ENCODE peak calls at places on chromosomes 11 and 22, in nine cellular contexts. P, I, A, L, B, F, N, J and Z are unnamed samples.

GRCh38 chr11:127804775-127805446 is 782.4 kb downstream of the ETS1 start:
- DNase-seq in L (no peak), P (peak; percentile 31), B (no peak), N (no peak), J (no peak), F (no peak), A (no peak), I (no peak), Z (no peak)

GRCh38 chr11:70407814-70408213 is 9.5 kb downstream of the CTTN start:
- DNase-seq in I (no peak), B (no peak), F (no peak), P (no peak), J (no peak), L (no peak), A (no peak), N (no peak), Z (no peak)

GRCh38 chr11:45333023-45333422 is 46.9 kb upstream of the SYT13 start:
- DNase-seq in F (no peak), I (no peak), A (no peak), L (no peak), N (no peak), J (no peak), B (no peak), P (no peak), Z (no peak)

GRCh38 chr11:9250139-9250582 is 15.0 kb downstream of the DENND5A start:
- DNase-seq in B (no peak), A (no peak), J (no peak), I (no peak), L (no peak), N (peak; percentile 84), F (peak; percentile 75), P (no peak), Z (no peak)

GRCh38 chr11:110445428-110445827 is 15.7 kb downstream of the FDX1 start:
- DNase-seq in B (no peak), L (no peak), J (no peak), N (no peak), I (no peak), F (no peak), P (no peak), A (no peak), Z (no peak)

GRCh38 chr22:40826984-40827741 is 8.0 kb upstream of the SLC25A17 start:
- DNase-seq in F (no peak), I (no peak), B (no peak), J (no peak), P (no peak), L (no peak), A (no peak), N (no peak), Z (peak; percentile 51)

GRCh38 chr11:77085652-77086051 is 17.0 kb upstream of the OMP start:
- DNase-seq in L (no peak), I (no peak), A (peak; percentile 22), P (no peak), J (no peak), F (no peak), B (no peak), N (no peak), Z (no peak)

GRCh38 chr11:76480241-76480640 is 35.4 kb downstream of the EMSY start:
- DNase-seq in B (no peak), A (no peak), L (no peak), J (no peak), N (no peak), I (no peak), F (no peak), P (no peak), Z (no peak)

GRCh38 chr22:50568626-50569025 is 5.9 kb upstream of the SYCE3 start:
- DNase-seq in I (no peak), J (no peak), P (peak; percentile 69), N (no peak), L (no peak), B (no peak), A (no peak), F (no peak), Z (no peak)

GRCh38 chr11:353315-353857 is 15.9 kb upstream of the B4GALNT4 start:
- DNase-seq in F (no peak), B (no peak), L (no peak), I (no peak), P (peak; percentile 78), A (peak; percentile 62), N (no peak), J (peak; percentile 80), Z (no peak)

GRCh38 chr11:130436171-130436570 is 7.8 kb upstream of the ADAMTS8 start:
- DNase-seq in I (no peak), J (no peak), P (no peak), L (no peak), B (no peak), F (no peak), N (no peak), A (no peak), Z (no peak)

GRCh38 chr11:113730887-113731726 is 25.0 kb upstream of the TMPRSS5 start:
- DNase-seq in N (no peak), A (no peak), F (no peak), B (peak; percentile 29), P (peak; percentile 58), L (no peak), I (peak; percentile 83), J (no peak), Z (peak; percentile 29)

GRCh38 chr22:32531955-32532818 is 57.6 kb downstream of the FBXO7 start:
- DNase-seq in F (no peak), P (no peak), I (no peak), N (no peak), A (peak; percentile 63), J (peak; percentile 50), L (no peak), B (peak; percentile 70), Z (peak; percentile 60)

GRCh38 chr22:20792966-20793332 is 19.0 kb downstream of the SERPIND1 start:
- DNase-seq in P (no peak), A (no peak), J (no peak), I (no peak), L (no peak), F (no peak), N (no peak), B (no peak), Z (no peak)

GRCh38 chr11:123519055-123519796 is 89.2 kb downstream of the GRAMD1B start:
- DNase-seq in I (no peak), P (no peak), J (no peak), A (peak; percentile 60), L (no peak), B (no peak), N (no peak), F (no peak), Z (peak; percentile 57)

GRCh38 chr22:19723165-19723989 is at the start of gene GP1BB:
- DNase-seq in F (no peak), P (peak; percentile 61), J (no peak), N (peak; percentile 31), A (no peak), L (peak; percentile 38), B (no peak), I (peak; percentile 43), Z (no peak)

GRCh38 chr11:47033439-47033838 is 96.9 kb downstream of the CSTPP1 start:
- DNase-seq in B (no peak), A (no peak), P (no peak), L (no peak), I (no peak), F (no peak), N (no peak), J (no peak), Z (no peak)

GRCh38 chr22:39646614-39647210 is 76.2 kb downstream of the CACNA1I start:
- DNase-seq in N (no peak), P (no peak), L (no peak), B (no peak), I (no peak), F (no peak), A (no peak), J (no peak), Z (no peak)

GRCh38 chr11:2380807-2381350 is 3.8 kb downstream of the CD81 start:
- DNase-seq in B (no peak), P (peak; percentile 67), J (no peak), F (no peak), I (no peak), N (no peak), A (peak; percentile 66), L (no peak), Z (no peak)